ENCODE peak calls at places on chromosome 3, in eight cellular contexts. F, V, B, Y, O, T, K and G are unnamed samples.

GRCh38 chr3:195251336-195252065 is 19.5 kb downstream of the XXYLT1 start:
- DNase-seq in F (no peak), Y (peak), O (no peak), T (no peak), K (no peak), V (peak), B (no peak), G (no peak)

GRCh38 chr3:103919327-103919726 is 1447.4 kb upstream of the ALCAM start:
- DNase-seq in V (no peak), K (no peak), F (no peak), T (no peak), Y (no peak), O (no peak), B (no peak), G (no peak)

GRCh38 chr3:4571690-4572334 is 78.7 kb downstream of the ITPR1 start:
- DNase-seq in T (no peak), V (no peak), K (no peak), Y (no peak), F (no peak), O (no peak), B (no peak), G (no peak)

GRCh38 chr3:133937061-133937686 is 41.5 kb upstream of the RAB6B start:
- DNase-seq in O (no peak), K (peak), Y (no peak), B (no peak), F (no peak), V (no peak), T (no peak), G (no peak)

GRCh38 chr3:14923476-14923875 is 23.9 kb upstream of the NR2C2 start:
- DNase-seq in Y (no peak), F (no peak), V (no peak), T (no peak), O (no peak), K (no peak), B (no peak), G (no peak)

GRCh38 chr3:37863949-37864822 is 2.5 kb downstream of the CTDSPL start:
- DNase-seq in V (no peak), K (no peak), T (no peak), O (no peak), Y (no peak), F (no peak), B (no peak), G (no peak)

GRCh38 chr3:16067837-16068471 is 106.5 kb upstream of the GALNT15 start:
- DNase-seq in K (no peak), T (no peak), O (no peak), Y (no peak), B (no peak), V (no peak), F (no peak), G (no peak)

GRCh38 chr3:42271786-42272185 is 5.8 kb upstream of the CCK start:
- DNase-seq in Y (no peak), V (no peak), K (no peak), F (no peak), B (no peak), T (no peak), O (no peak), G (no peak)

DNA sequence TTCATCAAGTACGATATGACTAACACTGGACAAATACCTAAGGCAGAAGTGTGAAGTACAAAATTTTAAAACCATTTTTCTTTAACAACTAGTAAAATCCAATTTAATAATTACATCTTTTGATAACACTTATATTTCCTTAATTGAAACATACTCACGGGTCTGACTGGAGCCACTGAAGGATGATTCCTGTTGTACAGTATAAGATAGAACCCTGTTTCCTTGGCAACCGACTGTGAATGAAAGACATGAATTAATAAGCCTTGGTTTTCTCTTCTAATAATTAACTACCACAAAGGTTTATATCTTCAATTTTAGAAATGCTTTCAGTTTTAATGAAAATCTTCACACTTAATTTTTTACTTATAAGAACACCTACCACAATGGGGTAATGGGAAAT is 19.4 kb downstream of the DHX36 start:
- DNase-seq in Y (no peak), F (no peak), O (no peak), K (no peak), T (no peak), V (no peak), B (no peak), G (no peak)
- H3K27ac ChIP-seq in Y (no peak), F (no peak), O (no peak), K (no peak), T (no peak), V (no peak), B (no peak), G (peak)

GRCh38 chr3:64814360-64814759 is 126.6 kb upstream of the ADAMTS9 start:
- DNase-seq in K (no peak), V (peak), O (no peak), B (no peak), Y (no peak), T (no peak), F (no peak), G (no peak)

GRCh38 chr3:64815195-64815627 is 127.4 kb upstream of the ADAMTS9 start:
- DNase-seq in B (no peak), F (no peak), T (no peak), K (no peak), Y (no peak), O (no peak), V (peak), G (no peak)

GRCh38 chr3:64818196-64818595 is 130.4 kb upstream of the ADAMTS9 start:
- DNase-seq in F (no peak), Y (no peak), O (no peak), T (no peak), B (no peak), V (no peak), K (no peak), G (no peak)

DNA sequence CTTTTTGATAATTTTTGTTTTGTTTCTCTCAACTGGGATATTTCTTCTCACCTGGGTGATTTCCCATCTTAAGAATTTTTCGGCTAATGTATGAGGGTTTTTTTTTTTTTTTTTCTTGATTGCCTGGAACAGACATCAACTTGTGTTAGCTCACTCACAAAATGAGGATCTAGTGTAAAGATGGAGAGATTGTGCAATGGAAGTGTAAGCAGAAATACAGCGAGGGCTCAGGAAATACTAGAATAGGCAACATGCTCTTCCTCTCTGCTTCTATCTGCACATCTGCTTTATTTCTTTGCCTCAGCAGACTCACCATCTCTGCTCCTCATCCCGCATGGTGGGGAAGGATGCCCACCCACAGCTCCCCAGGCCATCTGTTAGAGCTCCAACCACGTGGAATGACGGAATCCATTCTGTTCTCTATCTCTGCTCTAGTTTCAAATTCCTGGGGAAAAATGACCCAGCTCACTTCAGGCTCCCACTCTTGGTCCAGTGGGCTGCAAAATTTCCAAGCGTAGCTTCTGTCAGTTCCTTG is 128.0 kb upstream of the ADAMTS9 start:
- DNase-seq in V (no peak), O (no peak), F (no peak), Y (no peak), T (no peak), K (no peak), B (no peak), G (no peak)
- H3K27ac ChIP-seq in V (no peak), O (no peak), F (no peak), Y (no peak), T (no peak), K (no peak), B (no peak), G (no peak)

GRCh38 chr3:181711325-181712135 is at the start of gene SOX2:
- DNase-seq in K (peak), T (no peak), V (no peak), F (no peak), B (no peak), O (no peak), Y (no peak), G (peak)

GRCh38 chr3:181710581-181711255 is 1.0 kb upstream of the SOX2 start:
- DNase-seq in Y (no peak), B (no peak), F (no peak), V (no peak), T (no peak), O (no peak), K (no peak), G (no peak)

GRCh38 chr3:181712505-181713299 is 977 bp downstream of the SOX2 start:
- DNase-seq in V (no peak), K (peak), B (no peak), Y (no peak), T (no peak), O (no peak), F (no peak), G (no peak)

GRCh38 chr3:181713300-181713647 is 1.5 kb downstream of the SOX2 start:
- DNase-seq in K (no peak), O (no peak), B (no peak), T (no peak), V (no peak), Y (no peak), F (no peak), G (no peak)

DNA sequence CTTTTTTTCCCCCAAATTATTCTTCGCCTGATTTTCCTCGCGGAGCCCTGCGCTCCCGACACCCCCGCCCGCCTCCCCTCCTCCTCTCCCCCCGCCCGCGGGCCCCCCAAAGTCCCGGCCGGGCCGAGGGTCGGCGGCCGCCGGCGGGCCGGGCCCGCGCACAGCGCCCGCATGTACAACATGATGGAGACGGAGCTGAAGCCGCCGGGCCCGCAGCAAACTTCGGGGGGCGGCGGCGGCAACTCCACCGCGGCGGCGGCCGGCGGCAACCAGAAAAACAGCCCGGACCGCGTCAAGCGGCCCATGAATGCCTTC is 422 bp downstream of the SOX2 start:
- DNase-seq in Y (no peak), O (no peak), T (no peak), F (no peak), K (no peak), B (no peak), V (no peak), G (no peak)
- H3K27ac ChIP-seq in Y (no peak), O (no peak), T (no peak), F (no peak), K (peak), B (no peak), V (no peak), G (peak)

GRCh38 chr3:45126730-45127129 is 19.4 kb downstream of the CDCP1 start:
- DNase-seq in K (no peak), B (no peak), V (no peak), T (no peak), F (no peak), O (no peak), Y (no peak), G (peak)

GRCh38 chr3:45125550-45126026 is 20.6 kb downstream of the CDCP1 start:
- DNase-seq in T (no peak), K (peak), V (peak), O (no peak), Y (no peak), F (no peak), B (no peak), G (peak)

GRCh38 chr3:45123841-45124269 is 22.3 kb downstream of the CDCP1 start:
- DNase-seq in K (no peak), Y (no peak), T (no peak), F (no peak), V (no peak), O (no peak), B (peak), G (peak)

GRCh38 chr3:45124379-45124778 is 21.8 kb downstream of the CDCP1 start:
- DNase-seq in V (no peak), O (no peak), F (no peak), Y (no peak), T (no peak), B (peak), K (no peak), G (peak)

DNA sequence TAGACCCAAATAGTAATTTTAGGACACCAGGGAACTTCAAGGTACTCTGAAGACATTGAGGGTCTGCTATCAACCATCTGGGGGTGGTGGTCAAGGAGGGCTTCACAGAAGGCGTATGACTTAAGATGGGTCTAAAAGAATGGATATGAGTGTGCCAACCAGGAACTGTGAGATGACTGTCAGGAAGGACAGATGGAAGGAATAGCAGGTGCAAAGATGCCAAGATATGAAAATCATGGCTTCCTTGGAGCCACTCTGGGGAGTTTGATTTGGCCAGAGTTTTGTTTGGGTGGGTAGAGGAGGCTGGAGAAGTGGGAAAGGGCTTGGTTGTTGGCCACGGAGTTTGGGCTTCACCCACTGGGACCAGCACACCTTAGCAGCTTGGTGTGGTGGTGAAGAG is 21.2 kb downstream of the CDCP1 start:
- DNase-seq in Y (no peak), T (no peak), B (no peak), K (no peak), V (no peak), O (no peak), F (no peak), G (no peak)
- H3K27ac ChIP-seq in Y (no peak), T (peak), B (no peak), K (peak), V (no peak), O (no peak), F (no peak), G (peak)

DNA sequence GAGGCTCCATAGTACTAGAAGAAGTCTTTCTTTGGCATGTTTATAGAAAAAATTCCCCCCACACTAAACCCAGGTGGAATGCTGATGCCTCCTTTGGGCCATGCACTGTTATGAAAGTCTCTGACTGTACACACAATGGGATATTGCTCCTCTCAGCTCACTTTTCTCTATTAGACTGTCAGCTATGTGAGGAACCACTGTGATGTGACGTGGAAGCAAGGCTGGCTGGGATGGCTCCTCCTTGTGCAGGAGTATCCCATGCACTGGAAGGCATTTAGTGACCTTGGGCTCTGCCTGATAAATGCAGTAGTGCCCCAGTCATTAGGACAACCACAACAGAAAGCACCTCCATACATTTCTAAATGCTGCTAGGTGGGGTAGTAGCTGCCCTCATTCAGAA is 5.7 kb upstream of the FRMD4B start:
- DNase-seq in V (no peak), T (no peak), O (no peak), B (no peak), Y (no peak), K (no peak), F (no peak), G (no peak)
- H3K27ac ChIP-seq in V (no peak), T (no peak), O (no peak), B (no peak), Y (no peak), K (no peak), F (no peak), G (no peak)

DNA sequence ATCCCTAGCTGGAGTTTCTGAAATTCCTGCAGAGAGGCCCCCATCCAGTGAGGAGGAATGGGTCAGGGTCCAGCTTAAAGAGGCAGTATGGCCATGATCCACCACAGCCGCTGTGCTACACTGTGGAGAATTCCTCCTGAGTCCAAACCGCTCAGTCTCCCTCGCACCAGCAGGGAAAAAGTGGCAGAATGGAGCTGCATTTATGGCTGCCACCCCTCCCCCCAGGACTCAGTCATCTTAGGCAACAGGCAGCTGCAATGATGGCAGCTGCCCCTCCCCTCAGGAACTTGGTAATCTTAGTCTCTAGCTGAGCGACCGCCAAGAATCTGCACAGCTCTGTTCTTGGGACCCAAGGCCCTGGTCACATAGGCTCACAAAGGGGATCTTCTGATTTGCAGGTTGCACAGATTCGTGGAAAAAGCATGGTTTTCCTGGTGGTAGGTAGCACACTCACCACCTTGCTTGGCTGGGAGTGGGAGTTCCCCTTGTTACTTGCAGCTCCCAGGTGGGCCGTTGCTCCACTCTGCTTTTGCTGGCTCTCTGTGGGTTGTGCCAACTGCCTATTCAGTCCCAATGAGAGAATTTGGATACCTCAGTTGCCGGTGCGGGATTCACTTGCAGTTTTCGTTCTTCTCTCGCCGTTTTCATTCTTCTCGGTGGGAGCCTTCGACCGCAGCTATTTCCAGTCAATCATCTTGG is 204.1 kb downstream of the STXBP5L start:
- DNase-seq in O (no peak), T (no peak), F (no peak), V (no peak), K (no peak), B (no peak), Y (no peak), G (no peak)
- H3K27ac ChIP-seq in O (no peak), T (no peak), F (no peak), V (no peak), K (no peak), B (no peak), Y (no peak), G (no peak)

GRCh38 chr3:172709776-172710708 is 825 bp downstream of the NCEH1 start:
- DNase-seq in O (peak), B (peak), T (no peak), F (no peak), Y (peak), K (peak), V (peak), G (no peak)
- H3K27ac ChIP-seq in O (peak), B (peak), T (peak), F (no peak), Y (peak), K (peak), V (peak), G (peak)

DNA sequence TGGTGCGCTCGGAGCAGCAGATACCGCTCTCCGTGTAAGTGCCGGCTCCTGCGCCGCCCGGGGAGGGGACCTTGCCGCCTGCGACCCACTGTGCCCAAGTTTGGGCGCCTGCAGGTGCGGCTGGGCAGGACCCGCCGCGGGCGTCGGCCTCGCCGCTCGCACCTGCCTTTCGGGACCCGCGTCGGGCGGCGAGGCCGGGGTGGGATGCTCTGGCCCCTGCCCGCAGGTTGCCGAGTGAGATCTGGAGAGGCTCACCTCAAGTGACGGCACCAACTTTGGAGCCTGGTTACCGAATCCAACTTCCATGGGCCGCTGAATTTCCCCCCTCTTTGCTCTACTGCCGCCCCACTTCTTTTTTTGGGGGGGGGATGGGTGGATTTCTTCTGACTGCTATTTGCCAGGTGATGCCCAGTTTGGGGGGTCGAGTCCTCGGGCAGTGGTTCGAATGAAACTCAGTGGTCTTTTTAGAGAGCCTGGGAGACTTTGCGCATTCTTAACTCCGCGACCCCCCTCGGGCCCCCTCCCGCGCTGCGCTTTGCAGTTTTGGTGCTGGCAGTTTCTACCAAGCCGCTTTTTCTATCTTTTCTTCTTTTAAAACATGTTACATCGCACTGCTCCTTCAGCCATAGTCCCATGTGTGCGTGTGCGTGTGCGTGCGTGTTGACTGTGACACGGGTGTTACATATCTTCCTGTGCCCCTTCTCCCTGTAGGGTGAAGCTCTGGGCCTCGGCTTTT is 618 bp downstream of the CACNA2D3 start:
- DNase-seq in K (no peak), Y (peak), O (no peak), B (no peak), V (no peak), T (no peak), F (no peak), G (no peak)
- H3K27ac ChIP-seq in K (no peak), Y (peak), O (no peak), B (no peak), V (peak), T (no peak), F (no peak), G (no peak)

GRCh38 chr3:105518201-105518600 is 151.5 kb downstream of the ALCAM start:
- DNase-seq in F (no peak), Y (no peak), O (no peak), K (no peak), V (no peak), T (no peak), B (no peak), G (no peak)
- H3K27ac ChIP-seq in F (no peak), Y (no peak), O (no peak), K (no peak), V (no peak), T (no peak), B (no peak), G (no peak)

GRCh38 chr3:64344721-64345207 is 119.5 kb upstream of the PRICKLE2 start:
- DNase-seq in K (no peak), T (peak), F (no peak), Y (no peak), B (no peak), V (no peak), O (no peak), G (peak)
- H3K27ac ChIP-seq in K (peak), T (peak), F (no peak), Y (no peak), B (no peak), V (no peak), O (peak), G (peak)